ENCODE peak calls at places on chromosomes 16 and 17, in six cellular contexts. M is Calu3, E is NCI-H2107, S is Peyer's patch, U is AG10803, D is endodermal cell. B is an unnamed sample.

GRCh38 chr17:56870163-56870651 is 36.3 kb downstream of the DGKE start:
- DNase-seq in M (no peak), E (no peak), S (no peak), U (no peak), D (no peak), B (no peak)

GRCh38 chr17:79305831-79306687 is 231.4 kb downstream of the ENGASE start:
- DNase-seq in M (no peak), E (no peak), S (no peak), U (no peak), D (no peak), B (no peak)

GRCh38 chr17:83125515-83126274 is 46.3 kb downstream of the METRNL start:
- DNase-seq in M (no peak), E (no peak), S (no peak), U (peak), D (peak), B (no peak)

GRCh38 chr16:89540557-89540956 is 19.9 kb upstream of the RPL13 start:
- DNase-seq in M (no peak), E (no peak), S (no peak), U (no peak), D (no peak), B (no peak)

GRCh38 chr17:1376061-1376460 is 24.0 kb downstream of the YWHAE start:
- DNase-seq in M (no peak), E (no peak), S (no peak), U (no peak), D (no peak), B (no peak)

GRCh38 chr17:31522284-31522931 is 130.9 kb downstream of the RAB11FIP4 start:
- DNase-seq in M (no peak), E (no peak), S (no peak), U (no peak), D (no peak), B (no peak)

GRCh38 chr17:29143894-29144293 is 36.3 kb downstream of the MYO18A start:
- DNase-seq in M (no peak), E (no peak), S (no peak), U (peak), D (peak), B (no peak)

GRCh38 chr17:6755731-6756184 is at the start of gene XAF1:
- DNase-seq in M (peak), E (no peak), S (peak), U (peak), D (no peak), B (no peak)

GRCh38 chr17:39196820-39197331 is 593 bp downstream of the CACNB1 start:
- DNase-seq in M (peak), E (no peak), S (no peak), U (peak), D (peak), B (peak)

GRCh38 chr17:31663576-31663975 is 195.5 kb downstream of the COPRS start:
- DNase-seq in M (no peak), E (no peak), S (no peak), U (no peak), D (no peak), B (no peak)

GRCh38 chr17:71959129-71959528 is 161.7 kb upstream of the SOX9 start:
- DNase-seq in M (no peak), E (no peak), S (no peak), U (peak), D (no peak), B (no peak)

GRCh38 chr16:9039208-9039607 is 52.2 kb upstream of the HAPSTR1 start:
- DNase-seq in M (no peak), E (no peak), S (no peak), U (no peak), D (no peak), B (no peak)

GRCh38 chr16:54277845-54278703 is 8.5 kb downstream of the IRX3 start:
- DNase-seq in M (no peak), E (no peak), S (no peak), U (no peak), D (peak), B (no peak)

GRCh38 chr17:65627892-65628622 is 66.6 kb upstream of the AXIN2 start:
- DNase-seq in M (peak), E (no peak), S (no peak), U (peak), D (no peak), B (peak)

GRCh38 chr17:42653179-42654124 is 5.6 kb upstream of the TUBG2 start:
- DNase-seq in M (no peak), E (no peak), S (no peak), U (peak), D (peak), B (peak)

GRCh38 chr16:12188674-12189249 is 212.2 kb downstream of the SNX29 start:
- DNase-seq in M (peak), E (no peak), S (no peak), U (peak), D (no peak), B (no peak)

GRCh38 chr16:22324787-22325597 is 27.8 kb downstream of the POLR3E start:
- DNase-seq in M (no peak), E (no peak), S (no peak), U (no peak), D (peak), B (no peak)

GRCh38 chr17:40224707-40225092 is 5.6 kb downstream of the WIPF2 start:
- DNase-seq in M (no peak), E (no peak), S (no peak), U (peak), D (no peak), B (no peak)

GRCh38 chr17:21392257-21392656 is 16.1 kb downstream of the KCNJ12 start:
- DNase-seq in M (no peak), E (no peak), S (no peak), U (no peak), D (no peak), B (no peak)

B was measured in hepatocyte.